ENCODE peak calls at places on chromosomes 6 and 20, in eight cellular contexts. O is GM23248; D is effector CD8-positive, alpha-beta T cell; H is PC-3; Q is cardiac muscle cell; Y is activated CD8-positive, alpha-beta memory T cell treated with anti-CD3 and anti-CD28 coated beads, Interleukin-2, amount 50 U/mL, for 48 hours; U is HS-5; J is mucosa of descending colon. I is an unnamed sample.
A peak's percentile ranks its signal among the peaks of the same experiment; 100 is the strongest.

GRCh38 chr20:58245931-58246330 is 17.5 kb upstream of the ANKRD60 start:
- DNase-seq in O (no peak), D (no peak), H (no peak), Q (no peak), Y (no peak), U (no peak), J (no peak), I (no peak)

GRCh38 chr6:34834789-34835518 is 43.1 kb downstream of the BLTP3A start:
- DNase-seq in O (peak; percentile 63), D (no peak), H (peak; percentile 64), Q (peak; percentile 37), Y (no peak), U (peak; percentile 23), J (no peak), I (peak; percentile 68)

GRCh38 chr20:50691585-50692552 is 527 bp upstream of the RIPOR3 start:
- DNase-seq in O (peak; percentile 80), D (no peak), H (no peak), Q (peak; percentile 76), Y (no peak), U (no peak), J (no peak), I (peak; percentile 33)

GRCh38 chr20:3768342-3769130 is 983 bp upstream of the ADISSP start:
- DNase-seq in O (peak; percentile 89), D (peak; percentile 85), H (peak; percentile 76), Q (peak; percentile 81), Y (peak; percentile 89), U (peak; percentile 69), J (peak; percentile 89), I (peak; percentile 75)

GRCh38 chr20:49167811-49168507 is 20.2 kb downstream of the STAU1 start:
- DNase-seq in O (peak; percentile 70), D (no peak), H (no peak), Q (peak; percentile 32), Y (no peak), U (no peak), J (no peak), I (peak; percentile 64)

GRCh38 chr6:17494919-17495318 is 101.5 kb downstream of the CAP2 start:
- DNase-seq in O (no peak), D (no peak), H (no peak), Q (no peak), Y (no peak), U (no peak), J (no peak), I (no peak)

GRCh38 chr6:80226699-80227098 is 120.2 kb downstream of the BCKDHB start:
- DNase-seq in O (no peak), D (no peak), H (no peak), Q (no peak), Y (no peak), U (no peak), J (no peak), I (no peak)

GRCh38 chr6:151647871-151648639 is 154.2 kb downstream of the CCDC170 start:
- DNase-seq in O (peak; percentile 33), D (no peak), H (peak; percentile 44), Q (peak; percentile 6), Y (no peak), U (no peak), J (no peak), I (peak; percentile 48)

GRCh38 chr6:33040157-33040556 is 30.8 kb upstream of the HLA-DOA start:
- DNase-seq in O (no peak), D (no peak), H (no peak), Q (no peak), Y (no peak), U (no peak), J (no peak), I (no peak)

GRCh38 chr6:90197854-90198496 is 98.7 kb downstream of the BACH2 start:
- DNase-seq in O (peak; percentile 86), D (no peak), H (no peak), Q (peak; percentile 48), Y (no peak), U (peak; percentile 25), J (no peak), I (peak; percentile 24)

GRCh38 chr20:16904751-16905150 is 156.6 kb downstream of the OTOR start:
- DNase-seq in O (no peak), D (no peak), H (peak; percentile 13), Q (no peak), Y (no peak), U (no peak), J (no peak), I (no peak)

GRCh38 chr6:158039571-158040050 is 57.9 kb downstream of the SYNJ2 start:
- DNase-seq in O (no peak), D (no peak), H (peak; percentile 60), Q (peak; percentile 49), Y (no peak), U (no peak), J (peak; percentile 58), I (no peak)

GRCh38 chr6:157514659-157515496 is 133.9 kb downstream of the ZDHHC14 start:
- DNase-seq in O (peak; percentile 83), D (no peak), H (peak; percentile 60), Q (peak; percentile 65), Y (no peak), U (peak; percentile 72), J (no peak), I (peak; percentile 53)

GRCh38 chr6:143878272-143878760 is 14.0 kb downstream of the ZC2HC1B start:
- DNase-seq in O (peak; percentile 4), D (no peak), H (peak; percentile 88), Q (no peak), Y (no peak), U (no peak), J (no peak), I (no peak)

GRCh38 chr6:56515081-56515905 is 127.4 kb downstream of the DST start:
- DNase-seq in O (no peak), D (no peak), H (no peak), Q (no peak), Y (no peak), U (no peak), J (no peak), I (no peak)

GRCh38 chr6:130944486-130944885 is 117.3 kb downstream of the SMLR1 start:
- DNase-seq in O (no peak), D (no peak), H (no peak), Q (no peak), Y (no peak), U (no peak), J (no peak), I (no peak)

GRCh38 chr20:20759132-20759531 is 46.7 kb upstream of the RALGAPA2 start:
- DNase-seq in O (no peak), D (no peak), H (no peak), Q (no peak), Y (no peak), U (no peak), J (no peak), I (no peak)

GRCh38 chr6:110287462-110288341 is 70.4 kb downstream of the METTL24 start:
- DNase-seq in O (no peak), D (no peak), H (no peak), Q (no peak), Y (no peak), U (no peak), J (peak; percentile 43), I (no peak)

GRCh38 chr20:36493801-36494114 is 47.6 kb upstream of the MYL9 start:
- DNase-seq in O (peak; percentile 98), D (no peak), H (no peak), Q (peak; percentile 76), Y (no peak), U (no peak), J (peak; percentile 70), I (peak; percentile 91)

GRCh38 chr6:72182337-72183246 is 296.2 kb downstream of the RIMS1 start:
- DNase-seq in O (peak; percentile 58), D (no peak), H (peak; percentile 66), Q (peak; percentile 37), Y (no peak), U (peak; percentile 5), J (peak; percentile 63), I (peak; percentile 42)

GRCh38 chr6:149235130-149235561 is 82.4 kb upstream of the TAB2 start:
- DNase-seq in O (peak; percentile 58), D (no peak), H (peak; percentile 92), Q (peak; percentile 93), Y (no peak), U (no peak), J (no peak), I (peak; percentile 79)

GRCh38 chr20:41854765-41855164 is 236.6 kb upstream of the CHD6 start:
- DNase-seq in O (peak; percentile 58), D (no peak), H (peak; percentile 36), Q (no peak), Y (no peak), U (no peak), J (no peak), I (no peak)

GRCh38 chr6:45721665-45722064 is 294.0 kb downstream of the CLIC5 start:
- DNase-seq in O (no peak), D (no peak), H (no peak), Q (no peak), Y (no peak), U (no peak), J (no peak), I (no peak)

GRCh38 chr6:18359237-18359885 is 27.8 kb upstream of the RNF144B start:
- DNase-seq in O (no peak), D (no peak), H (no peak), Q (no peak), Y (no peak), U (no peak), J (no peak), I (no peak)

GRCh38 chr6:122947355-122947754 is 48.7 kb upstream of the CLVS2 start:
- DNase-seq in O (peak; percentile 0), D (no peak), H (peak; percentile 24), Q (no peak), Y (no peak), U (peak; percentile 2), J (no peak), I (peak; percentile 33)

I was measured in myocyte.